ENCODE peak calls at places on chromosomes 2 and 18, in seven cellular contexts. I is CD8-positive, alpha-beta memory T cell; Y is heart left ventricle; U is pancreas; B is SJSA1; K is RWPE2; N is Caco-2. T is an unnamed sample. For H3K4me1, the result is how much of the 10 kb centered on the place peaks cover.

GRCh38 chr2:148944536-148944935 is 69.5 kb downstream of the KIF5C start:
- DNase-seq in Y (no peak), K (no peak), N (no peak), U (no peak), B (no peak), I (no peak), T (no peak)

GRCh38 chr18:49863769-49864615 is 50.7 kb upstream of the ACAA2 start:
- DNase-seq in I (no peak), N (no peak), Y (no peak), K (no peak), B (peak), U (no peak), T (no peak)

GRCh38 chr2:168643979-168644378 is 158.5 kb upstream of the NOSTRIN start:
- DNase-seq in B (no peak), I (no peak), U (no peak), K (no peak), Y (peak), N (no peak), T (no peak)

GRCh38 chr2:173963323-173963816 is 1.8 kb downstream of the SP3 start:
- DNase-seq in B (peak), Y (no peak), K (no peak), U (no peak), N (peak), I (peak), T (no peak)

GRCh38 chr2:12717988-12718661 is 1.4 kb downstream of the TRIB2 start:
- DNase-seq in U (no peak), I (no peak), Y (no peak), K (no peak), B (peak), N (no peak), T (peak)

GRCh38 chr2:27596627-27597026 is 13.8 kb downstream of the ZNF512 start:
- DNase-seq in I (no peak), Y (no peak), B (no peak), U (no peak), N (no peak), K (no peak), T (no peak)

GRCh38 chr18:13541621-13542519 is 184.5 kb downstream of the FAM210A start:
- DNase-seq in B (no peak), Y (no peak), N (peak), K (no peak), U (no peak), I (no peak), T (no peak)

GRCh38 chr2:260507-261161 is 3.2 kb downstream of the SH3YL1 start:
- DNase-seq in U (no peak), K (no peak), N (peak), Y (no peak), B (peak), I (no peak), T (no peak)

GRCh38 chr2:27194538-27195354 is 17.1 kb upstream of the ATRAID start:
- DNase-seq in I (no peak), Y (no peak), B (peak), K (no peak), U (no peak), N (no peak), T (no peak)

GRCh38 chr2:75153221-75153620 is 46.1 kb downstream of the TACR1 start:
- DNase-seq in Y (no peak), U (no peak), K (no peak), I (no peak), B (no peak), N (peak), T (no peak)

GRCh38 chr2:131034122-131035051 is 58.9 kb downstream of the FAM168B start:
- DNase-seq in N (no peak), Y (no peak), I (no peak), K (no peak), U (peak), B (peak), T (peak)

GRCh38 chr2:169528271-169528701 is 18.8 kb downstream of the KLHL41 start:
- DNase-seq in I (peak), N (peak), U (peak), K (no peak), Y (peak), B (peak), T (peak)

GRCh38 chr2:42809876-42810125 is 17.4 kb upstream of the HAAO start:
- DNase-seq in N (peak), B (no peak), I (no peak), Y (peak), U (peak), K (no peak), T (peak)

GRCh38 chr18:3251963-3252277 is 4.3 kb downstream of the MYL12A start:
- DNase-seq in I (no peak), K (no peak), Y (no peak), N (no peak), B (peak), U (no peak), T (no peak)

GRCh38 chr18:64276736-64277135 is 127.8 kb upstream of the LINC00305 start:
- DNase-seq in U (no peak), I (no peak), Y (peak), N (no peak), K (no peak), B (no peak), T (no peak)

GRCh38 chr18:24054130-24054529 is 39.6 kb downstream of the TTC39C start:
- DNase-seq in B (no peak), U (no peak), I (no peak), Y (no peak), N (no peak), K (no peak), T (no peak)

GRCh38 chr2:179336782-179337534 is 72.3 kb upstream of the SESTD1 start:
- DNase-seq in I (no peak), N (no peak), Y (no peak), B (peak), K (no peak), U (no peak), T (no peak)

GRCh38 chr2:39523308-39524044 is 86.4 kb upstream of the MAP4K3 start:
- DNase-seq in U (no peak), B (peak), K (no peak), N (no peak), I (no peak), Y (no peak), T (no peak)

GRCh38 chr18:12079504-12080237 is 14.0 kb upstream of the ANKRD62 start:
- DNase-seq in B (peak), I (no peak), K (no peak), Y (peak), U (no peak), N (no peak), T (no peak)

GRCh38 chr18:2223394-2223793 is 347.9 kb downstream of the METTL4 start:
- DNase-seq in B (no peak), I (no peak), N (no peak), U (no peak), K (no peak), Y (no peak), T (no peak)

GRCh38 chr2:54757496-54757895 is 34.0 kb downstream of the EML6 start:
- DNase-seq in N (no peak), U (no peak), Y (no peak), K (no peak), I (no peak), B (no peak), T (no peak)

GRCh38 chr18:49015886-49016647 is 65.3 kb upstream of the SMAD7 start:
- DNase-seq in I (no peak), K (no peak), N (no peak), Y (no peak), B (no peak), U (no peak), T (peak)

GRCh38 chr2:241857572-241858121 is 1.0 kb downstream of the PDCD1 start:
- DNase-seq in B (no peak), I (no peak), N (no peak), K (peak), Y (no peak), U (no peak), T (no peak)

GRCh38 chr2:150339951-150340350 is 147.5 kb downstream of the RND3 start:
- DNase-seq in U (no peak), K (no peak), N (no peak), I (no peak), Y (no peak), B (no peak), T (no peak)

GRCh38 chr2:181430406-181431199 is 26.6 kb upstream of the ITGA4 start:
- DNase-seq in I (no peak), N (no peak), Y (no peak), B (no peak), K (no peak), U (no peak), T (no peak)

GRCh38 chr2:58414506-58414905 is 173.4 kb upstream of the FANCL start:
- DNase-seq in B (no peak), K (no peak), N (no peak), Y (no peak), U (no peak), I (no peak), T (no peak)

GRCh38 chr2:46825958-46826897 is 89.4 kb downstream of the MCFD2 start:
- DNase-seq in K (no peak), Y (no peak), I (no peak), N (no peak), U (no peak), B (no peak), T (no peak)
- H3K4me1 ChIP-seq in K (under half), Y (under half), I (under half), N (under half), U (under half), B (under half), T (under half)

GRCh38 chr2:23709311-23709710 is 217.6 kb downstream of the ATAD2B start:
- DNase-seq in U (no peak), Y (no peak), B (no peak), N (no peak), K (no peak), I (no peak), T (no peak)

GRCh38 chr2:23705771-23706612 is 220.9 kb downstream of the ATAD2B start:
- DNase-seq in B (no peak), K (no peak), U (no peak), N (no peak), Y (no peak), I (no peak), T (no peak)

GRCh38 chr2:23707096-23707495 is 219.8 kb downstream of the ATAD2B start:
- DNase-seq in N (no peak), K (no peak), U (no peak), B (peak), I (no peak), Y (no peak), T (no peak)

GRCh38 chr2:23706613-23707078 is 220.3 kb downstream of the ATAD2B start:
- DNase-seq in I (no peak), N (no peak), B (no peak), K (no peak), U (no peak), Y (no peak), T (no peak)

DNA sequence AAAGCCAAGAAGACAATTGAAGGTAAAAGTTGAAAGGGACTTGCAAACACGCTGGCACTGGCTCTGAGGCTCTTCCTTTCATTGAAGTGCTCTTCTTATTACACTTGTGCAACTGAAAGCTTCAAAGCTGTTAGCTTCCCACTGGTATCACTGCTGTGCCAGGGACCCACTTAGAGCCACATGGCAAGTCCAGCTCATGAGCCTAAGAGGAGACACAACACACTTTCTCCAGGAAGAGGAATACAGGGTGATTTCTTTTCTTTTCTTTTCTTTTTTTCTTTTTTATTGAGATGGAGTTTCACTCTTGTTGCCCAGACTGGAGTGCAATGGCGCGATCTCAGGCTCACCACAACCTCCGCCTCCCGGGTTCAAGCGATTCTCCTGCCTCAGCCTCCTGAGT is 218.2 kb downstream of the ATAD2B start:
- DNase-seq in I (no peak), Y (no peak), U (no peak), N (no peak), B (no peak), K (no peak), T (no peak)
- H3K4me1 ChIP-seq in I (under half), Y (under half), U (under half), N (under half), B (under half), K (under half), T (under half)

GRCh38 chr18:34549367-34549766 is 160.7 kb upstream of the DTNA start:
- DNase-seq in N (no peak), I (no peak), K (no peak), U (no peak), Y (no peak), B (no peak), T (no peak)

GRCh38 chr18:34551824-34552223 is 158.3 kb upstream of the DTNA start:
- DNase-seq in N (no peak), Y (no peak), B (no peak), U (no peak), K (no peak), I (no peak), T (no peak)

GRCh38 chr18:34548973-34549294 is 161.2 kb upstream of the DTNA start:
- DNase-seq in B (no peak), K (no peak), N (no peak), I (no peak), U (no peak), Y (no peak), T (no peak)

GRCh38 chr18:34550156-34550555 is 159.9 kb upstream of the DTNA start:
- DNase-seq in B (no peak), N (no peak), Y (no peak), I (no peak), K (no peak), U (no peak), T (no peak)

GRCh38 chr18:34550902-34551301 is 159.2 kb upstream of the DTNA start:
- DNase-seq in B (no peak), U (no peak), Y (no peak), N (no peak), K (no peak), I (no peak), T (no peak)
- H3K4me1 ChIP-seq in B (under half), U (under half), Y (under half), N (under half), K (under half), I (under half), T (under half)

DNA sequence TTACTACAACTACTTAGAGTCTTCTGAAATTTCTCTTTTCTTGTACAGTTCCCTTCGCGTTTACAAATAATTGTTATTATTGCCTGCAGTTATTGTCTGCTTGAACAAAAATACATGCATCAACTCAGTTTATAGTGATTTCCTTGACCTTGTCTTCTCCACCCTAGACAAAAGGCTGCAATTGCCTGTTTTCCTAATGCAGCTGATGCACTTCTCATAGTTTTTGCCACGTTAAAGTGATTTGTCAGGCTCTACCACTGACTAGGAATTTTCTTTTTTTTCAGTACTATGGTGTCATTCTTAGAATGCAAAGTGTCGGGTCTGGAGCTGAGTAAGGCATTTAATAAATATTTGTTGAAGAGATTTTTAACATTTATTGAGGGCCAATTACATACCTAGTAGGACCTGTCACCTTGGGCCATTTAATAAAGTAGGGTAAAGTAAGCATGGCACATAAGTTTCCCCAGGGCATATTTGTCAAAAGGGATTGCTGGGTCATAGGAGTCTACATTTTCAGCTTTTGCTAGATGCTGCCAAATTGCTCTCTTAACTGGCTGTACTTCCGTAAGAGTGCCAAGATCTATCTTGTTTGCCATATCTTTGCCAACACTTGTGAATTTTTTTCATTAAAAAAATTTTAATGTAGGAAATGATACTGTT is 24.1 kb downstream of the ACSL3 start:
- DNase-seq in Y (no peak), I (no peak), U (no peak), K (no peak), N (no peak), B (no peak), T (no peak)
- H3K4me1 ChIP-seq in Y (half or more), I (under half), U (under half), K (half or more), N (under half), B (under half), T (under half)

GRCh38 chr2:45830322-45830721 is 178.8 kb downstream of the PRKCE start:
- DNase-seq in U (no peak), B (no peak), Y (no peak), I (no peak), N (no peak), K (no peak), T (no peak)
- H3K4me1 ChIP-seq in U (under half), B (under half), Y (under half), I (under half), N (under half), K (under half), T (under half)

DNA sequence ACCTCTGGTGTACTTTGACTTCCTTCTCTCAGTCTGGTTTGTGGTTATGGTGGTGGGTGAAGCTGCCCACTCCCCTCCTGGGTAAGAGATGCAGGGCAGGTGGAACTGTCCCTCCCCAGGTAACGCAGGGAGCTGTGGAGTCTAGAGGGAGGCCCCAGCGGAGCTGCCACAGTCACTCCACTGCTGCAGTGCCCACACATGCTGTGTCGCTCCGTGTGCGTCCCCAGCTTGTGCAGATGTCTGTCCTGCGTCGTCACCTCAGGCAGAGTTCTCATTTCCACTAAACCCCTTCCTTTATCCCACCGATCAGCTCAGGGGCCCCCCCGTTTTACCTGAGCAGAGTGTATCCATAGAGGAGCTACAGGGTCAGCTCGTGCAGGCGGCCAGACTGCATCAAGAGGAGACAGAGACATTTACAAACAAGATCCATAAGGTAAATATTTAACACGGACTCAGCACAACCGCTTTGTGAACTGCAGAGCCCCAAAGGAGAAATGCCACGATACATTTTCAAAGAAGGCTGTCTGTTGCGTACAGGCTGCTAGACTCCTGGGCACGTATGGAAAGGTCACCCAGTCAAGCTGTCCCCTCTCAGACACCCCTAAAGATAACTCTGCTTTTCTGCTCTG is 87.4 kb downstream of the MTCL1 start:
- DNase-seq in Y (no peak), U (no peak), B (no peak), N (no peak), I (no peak), K (no peak), T (no peak)
- H3K4me1 ChIP-seq in Y (under half), U (under half), B (half or more), N (under half), I (under half), K (under half), T (under half)

GRCh38 chr2:72789241-72789640 is 36.6 kb downstream of the EXOC6B start:
- DNase-seq in N (no peak), Y (no peak), B (no peak), K (no peak), U (no peak), I (no peak), T (no peak)

GRCh38 chr2:72796766-72797165 is 29.1 kb downstream of the EXOC6B start:
- DNase-seq in B (no peak), U (no peak), I (no peak), N (no peak), K (no peak), Y (no peak), T (no peak)

GRCh38 chr2:72788756-72789155 is 37.1 kb downstream of the EXOC6B start:
- DNase-seq in N (no peak), I (no peak), U (no peak), B (no peak), Y (no peak), K (no peak), T (no peak)

GRCh38 chr2:72793798-72794447 is 31.9 kb downstream of the EXOC6B start:
- DNase-seq in U (no peak), Y (peak), K (no peak), B (peak), I (no peak), N (no peak), T (no peak)

DNA sequence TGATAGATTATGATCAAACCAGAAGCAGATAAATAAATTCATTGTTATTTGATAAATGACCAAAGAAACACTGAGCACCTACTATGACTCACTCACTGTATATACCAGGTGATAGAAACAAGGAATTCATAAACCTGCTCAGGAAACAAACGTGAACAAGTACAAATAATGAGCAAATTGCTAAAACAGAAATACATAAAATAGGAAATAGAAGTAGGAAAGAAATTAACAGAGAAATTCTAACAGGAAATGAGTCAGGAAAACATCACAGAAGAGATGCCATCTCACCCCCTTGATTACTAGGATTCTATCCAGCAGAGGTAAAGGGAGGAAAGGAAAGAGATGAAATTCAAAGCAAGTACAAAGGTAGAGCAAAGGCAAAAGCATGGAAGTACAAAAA is 31.3 kb downstream of the EXOC6B start:
- DNase-seq in B (peak), U (no peak), I (no peak), Y (no peak), N (no peak), K (no peak), T (no peak)
- H3K4me1 ChIP-seq in B (under half), U (under half), I (under half), Y (under half), N (under half), K (under half), T (under half)